ENCODE peak calls at places on chromosomes 3 and 15, in six cellular contexts. One of them, this sample, is unnamed.

GRCh38 chr3:185361920-185362319 is 1.0 kb upstream of the MAP3K13 start:
- DNase-seq in GM06990: no peak
- DNase-seq in ecto neural progenitor cell: no peak
- DNase-seq in astrocyte of the hippocampus: peak; percentile 18
- DNase-seq in activated naive CD4-positive, alpha-beta T cell treated with anti-CD3 and anti-CD28 coated beads for 36 hours: no peak
- DNase-seq in CD8-positive, alpha-beta T cell: no peak
- DNase-seq in this sample: no peak

GRCh38 chr15:57218826-57219576 is 157.3 kb upstream of the CGNL1 start:
- DNase-seq in GM06990: no peak
- DNase-seq in ecto neural progenitor cell: no peak
- DNase-seq in astrocyte of the hippocampus: peak; percentile 60
- DNase-seq in activated naive CD4-positive, alpha-beta T cell treated with anti-CD3 and anti-CD28 coated beads for 36 hours: peak; percentile 14
- DNase-seq in CD8-positive, alpha-beta T cell: no peak
- DNase-seq in this sample: no peak

GRCh38 chr3:176767385-176767784 is 429.9 kb downstream of the TBL1XR1 start:
- DNase-seq in GM06990: no peak
- DNase-seq in ecto neural progenitor cell: no peak
- DNase-seq in astrocyte of the hippocampus: peak; percentile 97
- DNase-seq in activated naive CD4-positive, alpha-beta T cell treated with anti-CD3 and anti-CD28 coated beads for 36 hours: no peak
- DNase-seq in CD8-positive, alpha-beta T cell: no peak
- DNase-seq in this sample: no peak

GRCh38 chr3:53821631-53822068 is 24.6 kb downstream of the CHDH start:
- DNase-seq in GM06990: no peak
- DNase-seq in ecto neural progenitor cell: no peak
- DNase-seq in astrocyte of the hippocampus: no peak
- DNase-seq in activated naive CD4-positive, alpha-beta T cell treated with anti-CD3 and anti-CD28 coated beads for 36 hours: no peak
- DNase-seq in CD8-positive, alpha-beta T cell: no peak
- DNase-seq in this sample: peak; percentile 5

GRCh38 chr15:50320504-50320903 is 34.5 kb downstream of the GABPB1 start:
- DNase-seq in GM06990: no peak
- DNase-seq in ecto neural progenitor cell: no peak
- DNase-seq in astrocyte of the hippocampus: no peak
- DNase-seq in activated naive CD4-positive, alpha-beta T cell treated with anti-CD3 and anti-CD28 coated beads for 36 hours: no peak
- DNase-seq in CD8-positive, alpha-beta T cell: no peak
- DNase-seq in this sample: no peak

GRCh38 chr3:38354588-38355344 is 8.2 kb downstream of the XYLB start:
- DNase-seq in GM06990: no peak
- DNase-seq in ecto neural progenitor cell: no peak
- DNase-seq in astrocyte of the hippocampus: peak; percentile 65
- DNase-seq in activated naive CD4-positive, alpha-beta T cell treated with anti-CD3 and anti-CD28 coated beads for 36 hours: no peak
- DNase-seq in CD8-positive, alpha-beta T cell: no peak
- DNase-seq in this sample: no peak

GRCh38 chr15:69272139-69272538 is 26.6 kb upstream of the PAQR5 start:
- DNase-seq in GM06990: no peak
- DNase-seq in ecto neural progenitor cell: no peak
- DNase-seq in astrocyte of the hippocampus: no peak
- DNase-seq in activated naive CD4-positive, alpha-beta T cell treated with anti-CD3 and anti-CD28 coated beads for 36 hours: no peak
- DNase-seq in CD8-positive, alpha-beta T cell: no peak
- DNase-seq in this sample: no peak

GRCh38 chr15:45126535-45127158 is 3.0 kb downstream of the DUOXA1 start:
- DNase-seq in GM06990: no peak
- DNase-seq in ecto neural progenitor cell: no peak
- DNase-seq in astrocyte of the hippocampus: peak; percentile 41
- DNase-seq in activated naive CD4-positive, alpha-beta T cell treated with anti-CD3 and anti-CD28 coated beads for 36 hours: peak; percentile 62
- DNase-seq in CD8-positive, alpha-beta T cell: no peak
- DNase-seq in this sample: no peak

GRCh38 chr15:94075349-94075748 is 156.0 kb upstream of the MCTP2 start:
- DNase-seq in GM06990: no peak
- DNase-seq in ecto neural progenitor cell: no peak
- DNase-seq in astrocyte of the hippocampus: no peak
- DNase-seq in activated naive CD4-positive, alpha-beta T cell treated with anti-CD3 and anti-CD28 coated beads for 36 hours: no peak
- DNase-seq in CD8-positive, alpha-beta T cell: no peak
- DNase-seq in this sample: peak; percentile 62

GRCh38 chr15:77413687-77414349 is 6.1 kb downstream of the PEAK1 start:
- DNase-seq in GM06990: no peak
- DNase-seq in ecto neural progenitor cell: no peak
- DNase-seq in astrocyte of the hippocampus: no peak
- DNase-seq in activated naive CD4-positive, alpha-beta T cell treated with anti-CD3 and anti-CD28 coated beads for 36 hours: no peak
- DNase-seq in CD8-positive, alpha-beta T cell: no peak
- DNase-seq in this sample: no peak

GRCh38 chr3:55873523-55874254 is 386.6 kb upstream of the WNT5A start:
- DNase-seq in GM06990: no peak
- DNase-seq in ecto neural progenitor cell: no peak
- DNase-seq in astrocyte of the hippocampus: peak; percentile 61
- DNase-seq in activated naive CD4-positive, alpha-beta T cell treated with anti-CD3 and anti-CD28 coated beads for 36 hours: no peak
- DNase-seq in CD8-positive, alpha-beta T cell: no peak
- DNase-seq in this sample: no peak

GRCh38 chr3:135844381-135844780 is 121.1 kb upstream of the PPP2R3A start:
- DNase-seq in GM06990: no peak
- DNase-seq in ecto neural progenitor cell: no peak
- DNase-seq in astrocyte of the hippocampus: peak; percentile 56
- DNase-seq in activated naive CD4-positive, alpha-beta T cell treated with anti-CD3 and anti-CD28 coated beads for 36 hours: no peak
- DNase-seq in CD8-positive, alpha-beta T cell: no peak
- DNase-seq in this sample: no peak

GRCh38 chr3:143078883-143079282 is 40.7 kb upstream of the CHST2 start:
- DNase-seq in GM06990: no peak
- DNase-seq in ecto neural progenitor cell: no peak
- DNase-seq in astrocyte of the hippocampus: peak; percentile 48
- DNase-seq in activated naive CD4-positive, alpha-beta T cell treated with anti-CD3 and anti-CD28 coated beads for 36 hours: no peak
- DNase-seq in CD8-positive, alpha-beta T cell: no peak
- DNase-seq in this sample: no peak

GRCh38 chr3:45567730-45568172 is 26.8 kb upstream of the LIMD1 start:
- DNase-seq in GM06990: peak; percentile 66
- DNase-seq in ecto neural progenitor cell: no peak
- DNase-seq in astrocyte of the hippocampus: no peak
- DNase-seq in activated naive CD4-positive, alpha-beta T cell treated with anti-CD3 and anti-CD28 coated beads for 36 hours: peak; percentile 83
- DNase-seq in CD8-positive, alpha-beta T cell: no peak
- DNase-seq in this sample: no peak

GRCh38 chr15:25535866-25536265 is 97.0 kb upstream of the UBE3A start:
- DNase-seq in GM06990: no peak
- DNase-seq in ecto neural progenitor cell: no peak
- DNase-seq in astrocyte of the hippocampus: no peak
- DNase-seq in activated naive CD4-positive, alpha-beta T cell treated with anti-CD3 and anti-CD28 coated beads for 36 hours: no peak
- DNase-seq in CD8-positive, alpha-beta T cell: no peak
- DNase-seq in this sample: no peak

GRCh38 chr3:56812749-56813655 is 11.3 kb upstream of the ARHGEF3 start:
- DNase-seq in GM06990: no peak
- DNase-seq in ecto neural progenitor cell: no peak
- DNase-seq in astrocyte of the hippocampus: no peak
- DNase-seq in activated naive CD4-positive, alpha-beta T cell treated with anti-CD3 and anti-CD28 coated beads for 36 hours: no peak
- DNase-seq in CD8-positive, alpha-beta T cell: no peak
- DNase-seq in this sample: no peak

GRCh38 chr3:188197388-188197847 is 43.5 kb downstream of the LPP start:
- DNase-seq in GM06990: peak; percentile 13
- DNase-seq in ecto neural progenitor cell: no peak
- DNase-seq in astrocyte of the hippocampus: peak; percentile 42
- DNase-seq in activated naive CD4-positive, alpha-beta T cell treated with anti-CD3 and anti-CD28 coated beads for 36 hours: no peak
- DNase-seq in CD8-positive, alpha-beta T cell: no peak
- DNase-seq in this sample: peak; percentile 37

GRCh38 chr3:15307580-15307979 is 24.8 kb downstream of the SH3BP5 start:
- DNase-seq in GM06990: no peak
- DNase-seq in ecto neural progenitor cell: no peak
- DNase-seq in astrocyte of the hippocampus: no peak
- DNase-seq in activated naive CD4-positive, alpha-beta T cell treated with anti-CD3 and anti-CD28 coated beads for 36 hours: no peak
- DNase-seq in CD8-positive, alpha-beta T cell: no peak
- DNase-seq in this sample: peak; percentile 45

GRCh38 chr15:23687143-23687470 is at the start of gene NDN:
- DNase-seq in GM06990: no peak
- DNase-seq in ecto neural progenitor cell: peak; percentile 77
- DNase-seq in astrocyte of the hippocampus: peak; percentile 82
- DNase-seq in activated naive CD4-positive, alpha-beta T cell treated with anti-CD3 and anti-CD28 coated beads for 36 hours: peak; percentile 9
- DNase-seq in CD8-positive, alpha-beta T cell: no peak
- DNase-seq in this sample: peak; percentile 83

GRCh38 chr3:31242561-31242960 is 290.2 kb upstream of the STT3B start:
- DNase-seq in GM06990: no peak
- DNase-seq in ecto neural progenitor cell: no peak
- DNase-seq in astrocyte of the hippocampus: no peak
- DNase-seq in activated naive CD4-positive, alpha-beta T cell treated with anti-CD3 and anti-CD28 coated beads for 36 hours: no peak
- DNase-seq in CD8-positive, alpha-beta T cell: no peak
- DNase-seq in this sample: no peak

GRCh38 chr15:68633181-68634121 is 54.7 kb downstream of the CORO2B start:
- DNase-seq in GM06990: no peak
- DNase-seq in ecto neural progenitor cell: no peak
- DNase-seq in astrocyte of the hippocampus: no peak
- DNase-seq in activated naive CD4-positive, alpha-beta T cell treated with anti-CD3 and anti-CD28 coated beads for 36 hours: no peak
- DNase-seq in CD8-positive, alpha-beta T cell: no peak
- DNase-seq in this sample: no peak

GRCh38 chr15:40469776-40470390 is 901 bp upstream of the CHST14 start:
- DNase-seq in GM06990: no peak
- DNase-seq in ecto neural progenitor cell: no peak
- DNase-seq in astrocyte of the hippocampus: no peak
- DNase-seq in activated naive CD4-positive, alpha-beta T cell treated with anti-CD3 and anti-CD28 coated beads for 36 hours: no peak
- DNase-seq in CD8-positive, alpha-beta T cell: no peak
- DNase-seq in this sample: no peak

GRCh38 chr15:64071931-64072765 is 21.5 kb downstream of the CIAO2A start:
- DNase-seq in GM06990: no peak
- DNase-seq in ecto neural progenitor cell: no peak
- DNase-seq in astrocyte of the hippocampus: no peak
- DNase-seq in activated naive CD4-positive, alpha-beta T cell treated with anti-CD3 and anti-CD28 coated beads for 36 hours: no peak
- DNase-seq in CD8-positive, alpha-beta T cell: no peak
- DNase-seq in this sample: no peak

GRCh38 chr3:196008929-196009328 is 73.0 kb downstream of the TFRC start:
- DNase-seq in GM06990: no peak
- DNase-seq in ecto neural progenitor cell: no peak
- DNase-seq in astrocyte of the hippocampus: no peak
- DNase-seq in activated naive CD4-positive, alpha-beta T cell treated with anti-CD3 and anti-CD28 coated beads for 36 hours: no peak
- DNase-seq in CD8-positive, alpha-beta T cell: no peak
- DNase-seq in this sample: no peak

GRCh38 chr3:153084431-153084830 is 77.6 kb upstream of the RAP2B start:
- DNase-seq in GM06990: no peak
- DNase-seq in ecto neural progenitor cell: no peak
- DNase-seq in astrocyte of the hippocampus: no peak
- DNase-seq in activated naive CD4-positive, alpha-beta T cell treated with anti-CD3 and anti-CD28 coated beads for 36 hours: no peak
- DNase-seq in CD8-positive, alpha-beta T cell: no peak
- DNase-seq in this sample: no peak

GRCh38 chr15:88765212-88765611 is 38.0 kb upstream of the ACAN start:
- DNase-seq in GM06990: no peak
- DNase-seq in ecto neural progenitor cell: no peak
- DNase-seq in astrocyte of the hippocampus: no peak
- DNase-seq in activated naive CD4-positive, alpha-beta T cell treated with anti-CD3 and anti-CD28 coated beads for 36 hours: no peak
- DNase-seq in CD8-positive, alpha-beta T cell: no peak
- DNase-seq in this sample: no peak

GRCh38 chr3:12154151-12154550 is 4.6 kb downstream of the TIMP4 start:
- DNase-seq in GM06990: no peak
- DNase-seq in ecto neural progenitor cell: no peak
- DNase-seq in astrocyte of the hippocampus: peak; percentile 32
- DNase-seq in activated naive CD4-positive, alpha-beta T cell treated with anti-CD3 and anti-CD28 coated beads for 36 hours: no peak
- DNase-seq in CD8-positive, alpha-beta T cell: no peak
- DNase-seq in this sample: no peak

GRCh38 chr3:42369304-42369703 is 41.1 kb downstream of the LYZL4 start:
- DNase-seq in GM06990: no peak
- DNase-seq in ecto neural progenitor cell: no peak
- DNase-seq in astrocyte of the hippocampus: peak; percentile 58
- DNase-seq in activated naive CD4-positive, alpha-beta T cell treated with anti-CD3 and anti-CD28 coated beads for 36 hours: no peak
- DNase-seq in CD8-positive, alpha-beta T cell: no peak
- DNase-seq in this sample: no peak

GRCh38 chr3:184192889-184193288 is 6.9 kb downstream of the ABCF3 start:
- DNase-seq in GM06990: no peak
- DNase-seq in ecto neural progenitor cell: no peak
- DNase-seq in astrocyte of the hippocampus: no peak
- DNase-seq in activated naive CD4-positive, alpha-beta T cell treated with anti-CD3 and anti-CD28 coated beads for 36 hours: no peak
- DNase-seq in CD8-positive, alpha-beta T cell: no peak
- DNase-seq in this sample: no peak

GRCh38 chr3:62261800-62262199 is 111.5 kb downstream of the FEZF2 start:
- DNase-seq in GM06990: no peak
- DNase-seq in ecto neural progenitor cell: no peak
- DNase-seq in astrocyte of the hippocampus: no peak
- DNase-seq in activated naive CD4-positive, alpha-beta T cell treated with anti-CD3 and anti-CD28 coated beads for 36 hours: no peak
- DNase-seq in CD8-positive, alpha-beta T cell: no peak
- DNase-seq in this sample: no peak